ENCODE peak calls at places on chromosomes 13 and 19, in six cellular contexts. B is WERI-Rb-1, O is heart left ventricle, C is HEK293T, X is stomach, D is PC-3. U is an unnamed sample.

GRCh38 chr13:50594276-50594970 is 249.1 kb downstream of the DLEU7 start:
- DNase-seq in B (no peak), O (no peak), C (no peak), X (no peak), D (no peak), U (peak)

GRCh38 chr19:19171821-19172532 is 1.9 kb upstream of the MEF2B start:
- DNase-seq in B (no peak), O (no peak), C (no peak), X (no peak), D (no peak), U (no peak)

GRCh38 chr13:94731028-94731427 is 18.7 kb upstream of the SOX21 start:
- DNase-seq in B (no peak), O (no peak), C (no peak), X (no peak), D (no peak), U (no peak)

GRCh38 chr19:6735181-6735891 is 2.0 kb downstream of the GPR108 start:
- DNase-seq in B (no peak), O (no peak), C (no peak), X (no peak), D (no peak), U (no peak)

GRCh38 chr19:1572795-1573194 is 4.7 kb upstream of the MEX3D start:
- DNase-seq in B (no peak), O (no peak), C (no peak), X (no peak), D (no peak), U (no peak)

GRCh38 chr19:35143231-35143715 is at the start of gene FXYD7:
- DNase-seq in B (peak), O (no peak), C (no peak), X (no peak), D (no peak), U (no peak)

GRCh38 chr13:26048745-26049144 is 3.1 kb downstream of the SHISA2 start:
- DNase-seq in B (no peak), O (no peak), C (no peak), X (no peak), D (no peak), U (no peak)

GRCh38 chr19:3466630-3467029 is 13.7 kb downstream of the SMIM24 start:
- DNase-seq in B (no peak), O (no peak), C (no peak), X (no peak), D (no peak), U (no peak)

GRCh38 chr13:29954082-29955043 is 103.9 kb upstream of the UBL3 start:
- DNase-seq in B (no peak), O (no peak), C (no peak), X (no peak), D (no peak), U (no peak)

GRCh38 chr19:2774083-2774679 is 8.9 kb downstream of the SGTA start:
- DNase-seq in B (no peak), O (no peak), C (no peak), X (no peak), D (no peak), U (no peak)

GRCh38 chr13:94073006-94073744 is 406.3 kb downstream of the DCT start:
- DNase-seq in B (no peak), O (no peak), C (no peak), X (no peak), D (peak), U (no peak)

GRCh38 chr19:49422407-49423277 is 599 bp downstream of the PTH2 start:
- DNase-seq in B (no peak), O (no peak), C (peak), X (no peak), D (no peak), U (peak)

GRCh38 chr13:28958018-28958417 is 137.9 kb downstream of the MTUS2 start:
- DNase-seq in B (no peak), O (no peak), C (no peak), X (no peak), D (no peak), U (no peak)

GRCh38 chr19:45251452-45252354 is 632 bp downstream of the MARK4 start:
- DNase-seq in B (peak), O (peak), C (no peak), X (no peak), D (no peak), U (peak)

GRCh38 chr13:82827704-82828103 is 1054.6 kb downstream of the SLITRK1 start:
- DNase-seq in B (no peak), O (no peak), C (no peak), X (no peak), D (no peak), U (no peak)

GRCh38 chr19:43847246-43847645 is 20.1 kb downstream of the ZNF283 start:
- DNase-seq in B (no peak), O (no peak), C (no peak), X (no peak), D (no peak), U (no peak)

GRCh38 chr13:94556016-94556415 is 39.9 kb downstream of the TGDS start:
- DNase-seq in B (peak), O (no peak), C (no peak), X (no peak), D (no peak), U (no peak)

GRCh38 chr13:109155301-109155761 is 525.9 kb downstream of the MYO16 start:
- DNase-seq in B (no peak), O (no peak), C (no peak), X (no peak), D (peak), U (no peak)

GRCh38 chr13:90912247-90912646 is 435.2 kb upstream of the MIR17HG start:
- DNase-seq in B (no peak), O (no peak), C (no peak), X (no peak), D (no peak), U (no peak)

GRCh38 chr19:10027158-10027997 is 14.1 kb downstream of the RDH8 start:
- DNase-seq in B (peak), O (peak), C (peak), X (peak), D (peak), U (peak)

GRCh38 chr13:41304551-41304950 is 6.5 kb upstream of the NAA16 start:
- DNase-seq in B (no peak), O (no peak), C (no peak), X (no peak), D (no peak), U (no peak)

GRCh38 chr19:46902402-46902766 is 41.6 kb downstream of the ARHGAP35 start:
- DNase-seq in B (no peak), O (no peak), C (no peak), X (peak), D (peak), U (no peak)

GRCh38 chr19:44907613-44908012 is 2.0 kb downstream of the APOE start:
- DNase-seq in B (no peak), O (no peak), C (no peak), X (no peak), D (no peak), U (no peak)

GRCh38 chr13:107367258-107367657 is 799.3 kb upstream of the ARGLU1 start:
- DNase-seq in B (no peak), O (no peak), C (no peak), X (no peak), D (peak), U (no peak)

GRCh38 chr13:106561551-106562170 is 6.3 kb downstream of the ARGLU1 start:
- DNase-seq in B (no peak), O (no peak), C (no peak), X (no peak), D (no peak), U (no peak)

GRCh38 chr13:40494513-40494912 is 171.9 kb downstream of the FOXO1 start:
- DNase-seq in B (no peak), O (no peak), C (no peak), X (no peak), D (no peak), U (no peak)

GRCh38 chr19:34308381-34309367 is 54.3 kb downstream of the GARRE1 start:
- DNase-seq in B (no peak), O (no peak), C (no peak), X (no peak), D (no peak), U (no peak)

GRCh38 chr19:16425019-16425418 is 46.8 kb downstream of the EPS15L1 start:
- DNase-seq in B (no peak), O (no peak), C (no peak), X (no peak), D (no peak), U (no peak)

GRCh38 chr13:44068169-44068568 is 188.5 kb downstream of the LACC1 start:
- DNase-seq in B (no peak), O (no peak), C (no peak), X (no peak), D (peak), U (no peak)

GRCh38 chr19:44684892-44685847 is 13.8 kb upstream of the CEACAM16 start:
- DNase-seq in B (peak), O (no peak), C (no peak), X (peak), D (peak), U (no peak)

GRCh38 chr19:45852145-45852750 is 10.7 kb downstream of the SYMPK start:
- DNase-seq in B (no peak), O (no peak), C (no peak), X (no peak), D (peak), U (no peak)

GRCh38 chr19:41601771-41602170 is 25.1 kb downstream of the CEACAM4 start:
- DNase-seq in B (no peak), O (no peak), C (no peak), X (peak), D (no peak), U (no peak)

GRCh38 chr19:51457351-51458013 is 772 bp downstream of the SIGLEC8 start:
- DNase-seq in B (no peak), O (no peak), C (no peak), X (no peak), D (no peak), U (no peak)